ENCODE peak calls at places on chromosome X, in eight cellular contexts. V is endodermal cell; E is Karpas-422; U is neuronal stem cell; N is GM23248; D is stomach; A is CD8-positive, alpha-beta memory T cell; G is heart left ventricle. Z is an unnamed sample.

GRCh38 chrX:22300130-22300529 is 27.4 kb downstream of the CBLL2 start:
- DNase-seq in U (no peak), D (no peak), G (peak; percentile 8), V (no peak), E (no peak), A (no peak), N (peak; percentile 77), Z (no peak)

GRCh38 chrX:130896026-130896425 is 7.0 kb downstream of the ENOX2 start:
- DNase-seq in N (peak; percentile 51), D (no peak), E (no peak), A (no peak), U (no peak), G (no peak), V (no peak), Z (no peak)

GRCh38 chrX:154376768-154377167 is 2.3 kb upstream of the EMD start:
- DNase-seq in E (no peak), G (no peak), U (no peak), N (no peak), V (no peak), D (no peak), A (no peak), Z (no peak)

GRCh38 chrX:119790977-119791436 is 423 bp downstream of the RPL39 start:
- DNase-seq in U (no peak), G (peak; percentile 11), N (peak; percentile 69), V (peak; percentile 47), A (peak; percentile 44), D (no peak), E (peak; percentile 48), Z (no peak)

GRCh38 chrX:68827256-68827655 is 1.6 kb upstream of the EFNB1 start:
- DNase-seq in N (no peak), E (no peak), A (no peak), U (no peak), V (no peak), D (no peak), G (no peak), Z (no peak)

GRCh38 chrX:130204647-130205046 is 32.9 kb downstream of the RAB33A start:
- DNase-seq in A (no peak), N (no peak), V (no peak), U (no peak), G (no peak), E (no peak), D (no peak), Z (no peak)

GRCh38 chrX:150616863-150617198 is 48.4 kb downstream of the MTM1 start:
- DNase-seq in D (no peak), N (peak; percentile 5), V (no peak), G (no peak), U (no peak), E (no peak), A (no peak), Z (no peak)

GRCh38 chrX:33735182-33735581 is 396.9 kb downstream of the FAM47A start:
- DNase-seq in E (no peak), V (no peak), N (no peak), G (no peak), U (no peak), A (no peak), D (no peak), Z (no peak)

GRCh38 chrX:87397103-87397886 is 120.3 kb upstream of the KLHL4 start:
- DNase-seq in N (no peak), V (no peak), G (no peak), D (no peak), A (no peak), E (no peak), U (no peak), Z (no peak)

GRCh38 chrX:100768679-100769338 is 36.9 kb upstream of the SYTL4 start:
- DNase-seq in V (peak; percentile 96), G (peak; percentile 52), U (peak; percentile 67), N (peak; percentile 53), A (peak; percentile 73), E (peak; percentile 95), D (peak; percentile 95), Z (peak; percentile 79)

GRCh38 chrX:50876551-50876950 is 34.0 kb upstream of the BMP15 start:
- DNase-seq in N (no peak), G (no peak), V (no peak), U (no peak), D (no peak), E (no peak), A (no peak), Z (no peak)

GRCh38 chrX:74389016-74389415 is 32.3 kb upstream of the SLC16A2 start:
- DNase-seq in D (no peak), G (no peak), V (no peak), U (no peak), A (no peak), E (no peak), N (peak; percentile 43), Z (no peak)

GRCh38 chrX:45011131-45011530 is 138.1 kb downstream of the KDM6A start:
- DNase-seq in G (no peak), V (no peak), A (no peak), D (no peak), E (no peak), N (peak; percentile 78), U (no peak), Z (no peak)

GRCh38 chrX:65926095-65927019 is 113.5 kb downstream of the VSIG4 start:
- DNase-seq in G (no peak), E (peak; percentile 68), V (no peak), U (no peak), N (no peak), A (peak; percentile 62), D (no peak), Z (peak; percentile 26)

GRCh38 chrX:53018627-53019026 is 30.0 kb upstream of the GPR173 start:
- DNase-seq in N (no peak), E (no peak), A (no peak), D (no peak), U (no peak), G (no peak), V (peak; percentile 52), Z (no peak)

GRCh38 chrX:150291014-150291413 is 72.1 kb upstream of the MAMLD1 start:
- DNase-seq in D (no peak), G (no peak), V (peak; percentile 29), A (no peak), N (no peak), E (no peak), U (no peak), Z (no peak)

GRCh38 chrX:3377560-3377959 is 31.1 kb upstream of the MXRA5 start:
- DNase-seq in E (no peak), U (no peak), N (no peak), D (no peak), G (no peak), A (no peak), V (no peak), Z (no peak)

GRCh38 chrX:35015627-35016026 is 73.0 kb downstream of the FAM47B start:
- DNase-seq in N (no peak), A (no peak), E (no peak), U (no peak), D (no peak), G (no peak), V (no peak), Z (no peak)

GRCh38 chrX:13903405-13903804 is 86.5 kb upstream of the GPM6B start:
- DNase-seq in D (no peak), U (no peak), V (no peak), G (no peak), N (no peak), E (no peak), A (no peak), Z (no peak)
- H3K27ac ChIP-seq in D (no peak overlapping the region), U (no peak overlapping the region), V (no peak overlapping the region), G (no peak overlapping the region), N (no peak overlapping the region), E (no peak overlapping the region), A (no peak overlapping the region), Z (no peak overlapping the region)

GRCh38 chrX:144566592-144566991 is 680.7 kb upstream of the SPANXN1 start:
- DNase-seq in D (no peak), N (no peak), U (no peak), A (no peak), G (no peak), V (peak; percentile 72), E (no peak), Z (no peak)
- H3K9me3 ChIP-seq in D (no peaks in the 10 kb centered on the region), N (no peaks in the 10 kb centered on the region), U (no peaks in the 10 kb centered on the region), A (no peaks in the 10 kb centered on the region), G (no peaks in the 10 kb centered on the region), V (peaks cover 30% of the 10 kb centered on the region), E (peaks cover 13% of the 10 kb centered on the region), Z (no peaks in the 10 kb centered on the region)

GRCh38 chrX:13055486-13055885 is 11.1 kb upstream of the FAM9C start:
- DNase-seq in V (no peak), N (no peak), E (no peak), G (no peak), A (no peak), D (no peak), U (no peak), Z (no peak)
- H3K27ac ChIP-seq in V (no peak overlapping the region), N (no peak overlapping the region), E (no peak overlapping the region), G (no peak overlapping the region), A (no peak overlapping the region), D (no peak overlapping the region), U (no peak overlapping the region), Z (no peak overlapping the region)

DNA sequence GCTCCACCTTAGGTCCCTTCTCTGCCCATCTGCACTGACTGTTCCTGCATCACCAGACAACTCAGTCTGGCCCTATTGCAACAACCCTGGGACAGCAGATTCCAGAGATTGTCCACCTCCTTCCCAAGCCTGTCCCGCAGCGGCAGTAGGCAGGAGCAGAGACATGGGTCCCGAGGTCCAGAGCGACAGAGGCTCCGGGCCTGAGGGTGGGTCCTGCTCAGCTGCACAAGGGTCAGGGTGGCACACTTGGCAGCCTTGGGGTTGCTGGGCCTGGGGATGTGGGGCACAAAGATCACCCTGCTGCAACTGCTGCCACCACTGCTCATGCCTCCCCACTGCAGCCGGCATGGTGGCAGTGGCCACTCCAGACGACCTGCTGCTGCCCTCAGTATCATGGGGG is 674.5 kb downstream of the SH3BGRL start:
- DNase-seq in G (no peak), V (no peak), D (no peak), A (no peak), N (no peak), U (no peak), E (no peak), Z (no peak)
- H3K9me3 ChIP-seq in G (no peaks in the 10 kb centered on the region), V (no peaks in the 10 kb centered on the region), D (no peaks in the 10 kb centered on the region), A (no peaks in the 10 kb centered on the region), N (no peaks in the 10 kb centered on the region), U (no peaks in the 10 kb centered on the region), E (peaks cover 15% of the 10 kb centered on the region), Z (no peaks in the 10 kb centered on the region)

GRCh38 chrX:107731831-107732502 is 43.6 kb downstream of the TSC22D3 start:
- DNase-seq in E (no peak), U (no peak), D (peak; percentile 95), G (peak; percentile 90), N (peak; percentile 70), A (no peak), V (peak; percentile 92), Z (no peak)

GRCh38 chrX:107730298-107730655 is 45.3 kb downstream of the TSC22D3 start:
- DNase-seq in E (no peak), U (no peak), A (no peak), D (no peak), N (no peak), V (no peak), G (no peak), Z (no peak)

GRCh38 chrX:107729558-107730297 is 45.9 kb downstream of the TSC22D3 start:
- DNase-seq in G (peak; percentile 72), E (no peak), U (no peak), V (peak; percentile 91), D (no peak), N (no peak), A (no peak), Z (no peak)

GRCh38 chrX:107733686-107734085 is 41.9 kb downstream of the TSC22D3 start:
- DNase-seq in U (no peak), V (peak; percentile 45), E (no peak), N (no peak), G (no peak), D (no peak), A (no peak), Z (no peak)

GRCh38 chrX:107730991-107731766 is 44.4 kb downstream of the TSC22D3 start:
- DNase-seq in D (no peak), A (no peak), G (no peak), U (no peak), N (no peak), V (no peak), E (no peak), Z (no peak)
- H3K27ac ChIP-seq in D (peak overlapping the region; percentile 87), A (no peak overlapping the region), G (peak overlapping the region; percentile 75), U (no peak overlapping the region), N (no peak overlapping the region), V (no peak overlapping the region), E (no peak overlapping the region), Z (no peak overlapping the region)